ENCODE peak calls at places on chromosomes 2 and 18, in five cellular contexts. Y is AG04450, I is epithelial cell of proximal tubule, Z is tibial artery, T is cardiac fibroblast. X is an unnamed sample.
A peak's percentile ranks its signal among the peaks of the same experiment; 100 is the strongest.

GRCh38 chr2:42770288-42771131 is 6.6 kb upstream of the OXER1 start:
- DNase-seq in Y (no peak), I (no peak), Z (no peak), T (peak; percentile 54), X (no peak)

GRCh38 chr2:72367530-72368225 is 220.0 kb upstream of the CYP26B1 start:
- DNase-seq in Y (peak; percentile 67), I (peak; percentile 90), Z (peak; percentile 74), T (peak; percentile 98), X (peak; percentile 43)

GRCh38 chr2:16330012-16330411 is 335.6 kb downstream of the CYRIA start:
- DNase-seq in Y (no peak), I (no peak), Z (no peak), T (no peak), X (no peak)

GRCh38 chr2:209591021-209591420 is 167.2 kb downstream of the MAP2 start:
- DNase-seq in Y (no peak), I (no peak), Z (no peak), T (no peak), X (no peak)

GRCh38 chr2:134504586-134505336 is 214.0 kb downstream of the TMEM163 start:
- DNase-seq in Y (no peak), I (no peak), Z (no peak), T (no peak), X (no peak)

GRCh38 chr2:241797441-241798080 is 11.4 kb upstream of the NEU4 start:
- DNase-seq in Y (no peak), I (no peak), Z (peak; percentile 12), T (no peak), X (no peak)

GRCh38 chr2:64408031-64408430 is 45.9 kb upstream of the LGALSL start:
- DNase-seq in Y (no peak), I (no peak), Z (no peak), T (no peak), X (no peak)

GRCh38 chr2:216974321-216975302 is 114.7 kb upstream of the TNP1 start:
- DNase-seq in Y (no peak), I (no peak), Z (peak; percentile 76), T (no peak), X (no peak)

GRCh38 chr2:111624401-111625156 is 259.4 kb downstream of the ANAPC1 start:
- DNase-seq in Y (peak; percentile 58), I (no peak), Z (no peak), T (peak; percentile 90), X (no peak)

GRCh38 chr2:45115181-45115580 is 105.9 kb upstream of the SIX2 start:
- DNase-seq in Y (no peak), I (no peak), Z (no peak), T (no peak), X (no peak)

GRCh38 chr2:177072069-177072468 is 140.5 kb upstream of the HNRNPA3 start:
- DNase-seq in Y (no peak), I (no peak), Z (no peak), T (no peak), X (no peak)

GRCh38 chr2:125935559-125935958 is 720.4 kb upstream of the GYPC start:
- DNase-seq in Y (no peak), I (no peak), Z (no peak), T (no peak), X (no peak)

GRCh38 chr2:168686485-168687191 is 115.8 kb upstream of the NOSTRIN start:
- DNase-seq in Y (no peak), I (no peak), Z (no peak), T (peak; percentile 39), X (no peak)

GRCh38 chr2:161557538-161557937 is 66.7 kb upstream of the SLC4A10 start:
- DNase-seq in Y (no peak), I (no peak), Z (no peak), T (no peak), X (no peak)

GRCh38 chr2:239261796-239262475 is 138.9 kb downstream of the HDAC4 start:
- DNase-seq in Y (no peak), I (no peak), Z (no peak), T (no peak), X (no peak)

GRCh38 chr18:64993695-64994094 is 757.1 kb upstream of the CDH7 start:
- DNase-seq in Y (no peak), I (no peak), Z (no peak), T (no peak), X (no peak)

GRCh38 chr18:58290059-58290747 is 246.2 kb downstream of the NEDD4L start:
- DNase-seq in Y (peak; percentile 18), I (no peak), Z (no peak), T (peak; percentile 22), X (no peak)

GRCh38 chr2:197107291-197108269 is 181.1 kb upstream of the PGAP1 start:
- DNase-seq in Y (no peak), I (no peak), Z (peak; percentile 29), T (peak; percentile 77), X (no peak)

GRCh38 chr18:73696171-73696570 is 451.5 kb downstream of the FBXO15 start:
- DNase-seq in Y (no peak), I (no peak), Z (no peak), T (no peak), X (no peak)

GRCh38 chr2:206239157-206239556 is 35.3 kb upstream of the ZDBF2 start:
- DNase-seq in Y (no peak), I (no peak), Z (no peak), T (no peak), X (no peak)

GRCh38 chr2:183474912-183475695 is 350.9 kb downstream of the NUP35 start:
- DNase-seq in Y (no peak), I (no peak), Z (no peak), T (no peak), X (no peak)

GRCh38 chr2:46275995-46276394 is 21.2 kb upstream of the EPAS1 start:
- DNase-seq in Y (no peak), I (no peak), Z (peak; percentile 63), T (peak; percentile 73), X (no peak)

GRCh38 chr18:36386150-36386920 is 88.8 kb downstream of the FHOD3 start:
- DNase-seq in Y (no peak), I (no peak), Z (no peak), T (no peak), X (no peak)

GRCh38 chr2:3594493-3595281 is at the start of gene COLEC11:
- DNase-seq in Y (no peak), I (no peak), Z (peak; percentile 24), T (peak; percentile 63), X (no peak)

GRCh38 chr18:54140641-54141040 is 83.8 kb downstream of the MBD2 start:
- DNase-seq in Y (no peak), I (no peak), Z (no peak), T (peak; percentile 26), X (no peak)

GRCh38 chr2:222739939-222740338 is 68.5 kb downstream of the MOGAT1 start:
- DNase-seq in Y (no peak), I (no peak), Z (no peak), T (no peak), X (no peak)

GRCh38 chr18:32770181-32770650 is 2.6 kb downstream of the KLHL14 start:
- DNase-seq in Y (no peak), I (no peak), Z (no peak), T (no peak), X (no peak)

GRCh38 chr18:13217466-13217961 is 1.0 kb upstream of the LDLRAD4 start:
- DNase-seq in Y (no peak), I (no peak), Z (peak; percentile 67), T (peak; percentile 19), X (no peak)

GRCh38 chr18:39244242-39244641 is 1678.6 kb upstream of the CELF4 start:
- DNase-seq in Y (no peak), I (no peak), Z (no peak), T (no peak), X (no peak)

GRCh38 chr2:176453784-176454183 is 184.5 kb downstream of the MTX2 start:
- DNase-seq in Y (no peak), I (no peak), Z (no peak), T (no peak), X (no peak)

GRCh38 chr2:181470815-181471214 is 13.6 kb downstream of the ITGA4 start:
- DNase-seq in Y (no peak), I (no peak), Z (no peak), T (no peak), X (no peak)

GRCh38 chr2:181471783-181472182 is 14.6 kb downstream of the ITGA4 start:
- DNase-seq in Y (no peak), I (peak; percentile 39), Z (no peak), T (no peak), X (no peak)

GRCh38 chr2:181474227-181474626 is 17.0 kb downstream of the ITGA4 start:
- DNase-seq in Y (no peak), I (no peak), Z (no peak), T (no peak), X (no peak)

GRCh38 chr2:181471227-181471626 is 14.0 kb downstream of the ITGA4 start:
- DNase-seq in Y (no peak), I (no peak), Z (no peak), T (no peak), X (no peak)

GRCh38 chr2:181472990-181473389 is 15.8 kb downstream of the ITGA4 start:
- DNase-seq in Y (no peak), I (no peak), Z (no peak), T (no peak), X (no peak)
- H3K4me3 ChIP-seq in Y (no peak overlapping the region), I (no peak overlapping the region), Z (no peak overlapping the region), T (no peak overlapping the region), X (no peak overlapping the region)

DNA sequence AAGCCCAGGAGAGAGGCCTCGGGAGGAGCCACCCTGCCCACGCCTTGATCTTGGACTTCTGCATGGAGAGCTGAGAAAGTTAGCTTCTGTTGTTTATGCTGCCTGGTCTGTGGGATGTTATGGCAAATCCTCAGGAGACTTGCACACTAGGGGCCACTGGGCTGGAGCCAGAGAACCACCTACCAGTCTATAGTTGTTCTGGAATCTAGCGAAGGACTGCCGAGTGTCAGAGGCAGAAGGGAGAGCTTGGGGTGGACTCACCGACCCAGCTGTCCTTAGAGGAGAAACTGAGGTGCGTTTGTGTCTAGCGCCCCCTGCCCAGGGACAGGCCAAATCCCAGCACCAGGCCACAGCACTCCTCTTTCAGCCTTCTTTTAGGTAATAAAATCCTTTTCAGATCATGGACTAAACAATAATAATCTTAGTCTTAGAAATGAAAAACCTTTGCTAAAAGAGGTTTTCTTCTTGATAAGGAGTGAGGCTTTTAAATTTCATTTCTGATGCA is 398.7 kb upstream of the SALL3 start:
- DNase-seq in Y (no peak), I (no peak), Z (no peak), T (no peak), X (no peak)
- TF ChIP-seq CTCF in Y (no peak), I (no peak), Z (no peak), T (no peak), X (no peak)

GRCh38 chr2:212832211-212833195 is 293.9 kb upstream of the ERBB4 start:
- DNase-seq in Y (no peak), I (no peak), Z (no peak), T (no peak), X (no peak)

GRCh38 chr2:212831671-212832199 is 293.1 kb upstream of the ERBB4 start:
- DNase-seq in Y (no peak), I (no peak), Z (no peak), T (no peak), X (no peak)
- H3K4me3 ChIP-seq in Y (no peak overlapping the region), I (no peak overlapping the region), Z (no peak overlapping the region), T (no peak overlapping the region), X (no peak overlapping the region)

DNA sequence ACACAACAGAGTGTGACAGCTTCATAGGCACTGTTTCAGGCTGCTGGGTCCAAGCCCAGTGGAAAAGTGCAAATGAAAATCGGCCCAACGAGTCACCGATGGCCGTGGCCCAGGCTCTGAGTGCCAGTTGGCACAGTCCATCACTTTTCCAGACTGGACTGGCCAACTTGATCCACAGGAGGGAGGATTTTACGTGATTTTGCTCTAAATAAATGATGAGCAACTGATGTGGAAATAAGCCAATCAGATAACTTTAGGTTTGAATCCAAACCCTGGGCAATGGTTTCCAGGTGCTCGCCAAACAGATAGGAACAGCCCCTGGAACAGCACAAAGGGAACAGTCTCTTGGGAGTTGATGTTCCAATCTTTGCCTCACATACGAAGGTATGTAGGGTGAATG is 113.9 kb downstream of the SP3 start:
- DNase-seq in Y (no peak), I (no peak), Z (peak; percentile 68), T (peak; percentile 16), X (peak; percentile 98)
- TF ChIP-seq CTCF in Y (no peak), I (no peak), Z (peak; percentile 14), T (no peak), X (no peak)

X was measured in LNCaP clone FGC.